ENCODE peak calls at places on chromosomes 6 and 20, in nine cellular contexts. N is activated CD8-positive, alpha-beta memory T cell treated with anti-CD3 and anti-CD28 coated beads for 24 hours; E is myocyte; K is ELF-1; Y is HCT116; H is T-helper 2 cell; R is neuronal stem cell; Q is SJSA1; B is activated T-helper 9 cell treated with anti-CD3 and anti-CD28 coated beads, Interleukin-2, amount 50 U/mL, for 16 hours. G is an unnamed sample.

GRCh38 chr20:4076671-4077070 is 61.3 kb upstream of the RNF24 start:
- DNase-seq in N (peak; percentile 24), B (no peak), E (no peak), Y (peak; percentile 76), K (no peak), H (no peak), R (no peak), Q (peak; percentile 8), G (no peak)

GRCh38 chr6:135537782-135538301 is 40.3 kb upstream of the AHI1 start:
- DNase-seq in R (no peak), Y (peak; percentile 34), B (no peak), H (no peak), K (peak; percentile 5), Q (no peak), E (peak; percentile 68), N (peak; percentile 72), G (peak; percentile 28)

GRCh38 chr6:19415605-19416326 is 421.4 kb upstream of the ID4 start:
- DNase-seq in Y (peak; percentile 47), H (no peak), K (no peak), E (no peak), N (no peak), B (no peak), R (no peak), Q (no peak), G (no peak)

GRCh38 chr6:21479140-21479539 is 114.4 kb upstream of the SOX4 start:
- DNase-seq in Y (no peak), R (no peak), B (no peak), H (no peak), E (peak; percentile 27), N (no peak), K (no peak), Q (no peak), G (no peak)

GRCh38 chr20:58851221-58851968 is 693 bp upstream of the GNAS-AS1 start:
- DNase-seq in H (no peak), E (no peak), R (no peak), Y (no peak), K (peak; percentile 36), B (no peak), Q (no peak), N (no peak), G (no peak)

GRCh38 chr20:21557246-21557982 is 43.5 kb upstream of the NKX2-2 start:
- DNase-seq in K (no peak), R (no peak), E (no peak), Y (no peak), H (peak; percentile 40), N (no peak), Q (no peak), B (no peak), G (no peak)

GRCh38 chr6:130760006-130760405 is 67.2 kb upstream of the SMLR1 start:
- DNase-seq in Q (no peak), B (no peak), R (peak; percentile 20), K (peak; percentile 50), H (no peak), Y (peak; percentile 44), E (no peak), N (no peak), G (no peak)

GRCh38 chr20:50224553-50225255 is 34.1 kb downstream of the CEBPB start:
- DNase-seq in E (peak; percentile 94), K (no peak), R (no peak), N (no peak), H (no peak), B (no peak), Y (no peak), Q (peak; percentile 89), G (no peak)

GRCh38 chr6:17867880-17868279 is 119.6 kb downstream of the KIF13A start:
- DNase-seq in K (no peak), E (peak; percentile 56), B (no peak), Y (no peak), Q (peak; percentile 49), R (no peak), N (no peak), H (no peak), G (no peak)

GRCh38 chr6:163529605-163530004 is 115.1 kb downstream of the QKI start:
- DNase-seq in N (no peak), Q (peak; percentile 60), Y (no peak), B (no peak), R (no peak), H (no peak), K (no peak), E (peak; percentile 58), G (no peak)

GRCh38 chr20:50412069-50412468 is 98.1 kb upstream of the PTPN1 start:
- DNase-seq in R (no peak), B (no peak), K (peak; percentile 68), Q (no peak), Y (no peak), H (no peak), E (no peak), N (no peak), G (no peak)

GRCh38 chr20:47686545-47686944 is 98.7 kb downstream of the SULF2 start:
- DNase-seq in R (no peak), Q (peak; percentile 58), H (no peak), B (no peak), Y (no peak), K (peak; percentile 26), E (peak; percentile 93), N (no peak), G (no peak)

GRCh38 chr20:47782091-47782490 is 3.2 kb downstream of the SULF2 start:
- DNase-seq in K (no peak), B (no peak), R (no peak), H (no peak), E (no peak), Q (no peak), N (no peak), Y (no peak), G (no peak)

GRCh38 chr6:77341058-77341986 is 122.0 kb downstream of the HTR1B start:
- DNase-seq in Y (no peak), H (no peak), N (no peak), Q (no peak), E (no peak), K (no peak), R (no peak), B (no peak), G (no peak)

GRCh38 chr6:4533576-4533975 is 242.6 kb upstream of the CDYL start:
- DNase-seq in E (no peak), N (no peak), B (no peak), K (no peak), Q (no peak), R (no peak), Y (no peak), H (no peak), G (no peak)

GRCh38 chr6:79949235-79949634 is 1.9 kb upstream of the ELOVL4 start:
- DNase-seq in B (no peak), N (no peak), H (no peak), Q (peak; percentile 47), E (peak; percentile 69), K (peak; percentile 32), Y (peak; percentile 85), R (peak; percentile 51), G (peak; percentile 63)

GRCh38 chr6:105991561-105992314 is 94.4 kb upstream of the PRDM1 start:
- DNase-seq in Y (no peak), E (no peak), B (peak; percentile 25), H (no peak), N (no peak), Q (no peak), K (peak; percentile 66), R (no peak), G (no peak)

GRCh38 chr6:41462980-41463930 is 82.9 kb upstream of the FOXP4 start:
- DNase-seq in H (no peak), E (peak; percentile 58), K (peak; percentile 55), B (no peak), N (no peak), R (no peak), Q (peak; percentile 78), Y (peak; percentile 27), G (no peak)

GRCh38 chr6:163554663-163555062 is 140.1 kb downstream of the QKI start:
- DNase-seq in Y (no peak), R (no peak), B (peak; percentile 16), E (no peak), H (peak; percentile 40), K (peak; percentile 65), N (peak; percentile 71), Q (peak; percentile 57), G (peak; percentile 41)

GRCh38 chr6:167699141-167700036 is 127.3 kb upstream of the AFDN start:
- DNase-seq in Y (no peak), B (peak; percentile 26), K (no peak), E (no peak), H (peak; percentile 13), N (peak; percentile 79), R (no peak), Q (peak; percentile 61), G (no peak)

GRCh38 chr20:63178889-63179751 is 36.8 kb downstream of the YTHDF1 start:
- DNase-seq in N (peak; percentile 84), Y (peak; percentile 18), H (peak; percentile 50), Q (no peak), R (peak; percentile 51), K (peak; percentile 71), B (peak; percentile 54), E (peak; percentile 40), G (peak; percentile 73)

GRCh38 chr6:157086632-157087031 is 236.7 kb downstream of the TMEM242 start:
- DNase-seq in R (no peak), Q (no peak), E (no peak), Y (no peak), N (no peak), K (no peak), H (no peak), B (no peak), G (no peak)

GRCh38 chr6:154996841-154997311 is 1.8 kb downstream of the TIAM2 start:
- DNase-seq in H (no peak), N (no peak), K (no peak), Q (no peak), Y (no peak), E (no peak), B (no peak), R (no peak), G (no peak)

GRCh38 chr6:99885051-99885450 is 109.0 kb downstream of the MCHR2 start:
- DNase-seq in R (no peak), Q (no peak), H (no peak), K (no peak), E (peak; percentile 64), Y (no peak), B (no peak), N (no peak), G (no peak)

GRCh38 chr20:43388267-43389081 is 69.2 kb upstream of the SRSF6 start:
- DNase-seq in K (no peak), B (no peak), Q (no peak), E (no peak), Y (no peak), R (no peak), N (no peak), H (no peak), G (no peak)

GRCh38 chr6:44302856-44303255 is 10.3 kb downstream of the AARS2 start:
- DNase-seq in E (no peak), R (no peak), K (no peak), Y (no peak), Q (no peak), H (no peak), B (no peak), N (no peak), G (no peak)

GRCh38 chr6:49713346-49713745 is at the start of gene CRISP2:
- DNase-seq in Y (no peak), H (no peak), N (no peak), Q (no peak), B (no peak), E (no peak), R (no peak), K (peak; percentile 39), G (no peak)

GRCh38 chr20:47748851-47749250 is 36.4 kb downstream of the SULF2 start:
- DNase-seq in H (no peak), R (no peak), K (no peak), E (peak; percentile 8), Y (no peak), N (no peak), Q (no peak), B (no peak), G (no peak)

G was measured in effector memory CD8-positive, alpha-beta T cell.